ENCODE peak calls at places on chromosomes 16 and 17, in seven cellular contexts. A is ovary; P is heart left ventricle; J is MM.1S; U is A549; L is PC-9; T is effector memory CD4-positive, alpha-beta T cell. F is an unnamed sample. For H3K4me1, the result is how much of the 10 kb centered on the place peaks cover.

GRCh38 chr17:77572851-77573250 is 385.7 kb upstream of the TNRC6C start:
- DNase-seq in A (no peak), P (no peak), J (no peak), U (no peak), L (no peak), T (no peak), F (no peak)

GRCh38 chr17:72763981-72764380 is 328.5 kb downstream of the SLC39A11 start:
- DNase-seq in A (no peak), P (no peak), J (no peak), U (no peak), L (no peak), T (no peak), F (no peak)

GRCh38 chr16:85173981-85174751 is 61.9 kb upstream of the CIBAR2 start:
- DNase-seq in A (peak), P (no peak), J (no peak), U (peak), L (peak), T (no peak), F (no peak)

GRCh38 chr17:41065829-41066624 is at the start of gene KRTAP2-4:
- DNase-seq in A (no peak), P (no peak), J (no peak), U (peak), L (peak), T (no peak), F (no peak)

GRCh38 chr16:23867566-23867965 is 31.8 kb downstream of the PRKCB start:
- DNase-seq in A (no peak), P (no peak), J (no peak), U (no peak), L (no peak), T (no peak), F (no peak)

GRCh38 chr17:42179911-42180410 is 981 bp downstream of the KCNH4 start:
- DNase-seq in A (peak), P (peak), J (no peak), U (peak), L (no peak), T (no peak), F (no peak)

GRCh38 chr17:47009759-47010594 is 30.9 kb upstream of the RPRML start:
- DNase-seq in A (no peak), P (peak), J (no peak), U (no peak), L (no peak), T (no peak), F (no peak)

GRCh38 chr17:40775945-40776344 is 3.9 kb upstream of the KRT26 start:
- DNase-seq in A (no peak), P (no peak), J (no peak), U (no peak), L (no peak), T (no peak), F (no peak)

GRCh38 chr16:67198238-67198734 is 645 bp upstream of the ELMO3 start:
- DNase-seq in A (no peak), P (no peak), J (no peak), U (peak), L (peak), T (no peak), F (no peak)

GRCh38 chr16:57577691-57578224 is 35.3 kb downstream of the ADGRG5 start:
- DNase-seq in A (no peak), P (no peak), J (no peak), U (no peak), L (no peak), T (no peak), F (peak)

GRCh38 chr16:27618611-27619380 is 68.9 kb downstream of the KATNIP start:
- DNase-seq in A (no peak), P (no peak), J (no peak), U (no peak), L (no peak), T (no peak), F (no peak)

GRCh38 chr17:63919311-63919723 is 678 bp upstream of the GH1 start:
- DNase-seq in A (peak), P (peak), J (peak), U (peak), L (no peak), T (peak), F (peak)

GRCh38 chr17:81064746-81065475 is 30.0 kb downstream of the BAIAP2 start:
- DNase-seq in A (no peak), P (peak), J (no peak), U (no peak), L (no peak), T (no peak), F (no peak)

GRCh38 chr17:55117063-55117611 is 147.6 kb upstream of the HLF start:
- DNase-seq in A (no peak), P (no peak), J (no peak), U (no peak), L (no peak), T (no peak), F (no peak)

GRCh38 chr16:71425746-71426068 is 16.1 kb downstream of the TLE7 start:
- DNase-seq in A (no peak), P (no peak), J (no peak), U (no peak), L (no peak), T (no peak), F (no peak)
- H3K4me3 ChIP-seq in A (peak), P (no peak), J (no peak), U (peak), L (no peak), T (no peak), F (no peak)

DNA sequence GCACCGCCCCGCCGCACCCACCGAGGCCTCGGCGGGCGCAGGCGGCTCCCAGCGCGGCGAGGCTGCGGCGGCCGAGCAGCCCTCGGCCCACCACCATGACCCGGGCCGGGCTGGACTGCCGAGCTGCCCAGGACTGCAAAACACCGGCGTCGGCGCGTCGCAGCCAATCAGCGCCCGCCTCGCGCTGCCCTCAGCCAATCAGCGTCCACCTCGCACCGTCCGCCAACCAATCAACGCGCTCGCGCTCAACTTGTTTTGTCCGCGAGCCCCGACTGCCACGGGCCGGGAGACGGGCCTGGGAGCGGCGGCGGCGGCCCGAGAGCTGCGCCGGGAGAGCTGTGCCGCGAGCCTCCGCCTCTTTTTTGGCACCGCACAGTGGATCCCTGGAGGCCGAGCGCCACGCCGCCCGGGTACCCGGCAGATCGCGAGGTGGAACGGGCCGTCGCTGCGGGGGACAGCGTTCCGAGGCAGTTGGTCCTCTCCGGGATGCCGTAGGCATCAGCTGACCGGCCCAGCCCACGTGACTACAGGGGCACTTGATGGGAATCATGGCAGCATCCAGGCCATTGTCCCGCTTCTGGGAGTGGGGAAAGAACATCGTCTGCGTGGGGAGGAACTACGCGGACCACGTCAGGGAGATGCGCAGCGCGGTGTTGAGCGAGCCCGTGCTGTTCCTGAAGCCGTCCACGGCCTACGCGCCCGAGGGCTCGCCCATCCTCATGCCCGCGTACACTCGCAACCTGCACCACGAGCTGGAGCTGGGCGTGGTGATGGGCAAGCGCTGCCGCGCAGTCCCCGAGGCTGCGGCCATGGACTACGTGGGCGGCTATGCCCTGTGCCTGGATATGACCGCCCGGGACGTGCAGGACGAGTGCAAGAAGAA is at the start of the genes FAHD1 and HAGH:
- DNase-seq in A (peak), P (peak), J (peak), U (peak), L (peak), T (peak), F (peak)
- H3K4me1 ChIP-seq in A (under half), P (under half), J (under half), U (under half), L (under half), T (under half), F (under half)

DNA sequence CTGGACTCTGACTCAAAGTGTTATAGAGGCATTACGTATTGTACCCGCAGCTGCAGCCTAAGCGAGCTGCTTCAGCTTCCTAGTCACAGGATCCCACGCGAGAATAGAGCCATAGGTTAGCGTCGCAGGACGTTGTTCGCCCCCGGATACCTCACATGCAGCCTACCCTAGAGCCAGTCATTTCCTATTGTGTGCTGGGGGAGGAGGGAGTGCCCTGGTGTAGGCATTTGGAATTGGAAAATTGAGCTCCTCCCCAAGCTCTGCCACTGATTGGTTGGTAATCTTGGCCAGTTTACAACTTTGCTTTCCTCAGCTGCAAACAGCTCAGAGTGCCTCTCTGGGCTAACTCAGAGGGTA is 530 bp downstream of the NAA60 start:
- DNase-seq in A (no peak), P (no peak), J (no peak), U (peak), L (no peak), T (peak), F (no peak)
- H3K27ac ChIP-seq in A (no peak), P (peak), J (peak), U (peak), L (no peak), T (peak), F (peak)

GRCh38 chr16:30417447-30418349 is 10.3 kb downstream of the ZNF771 start:
- DNase-seq in A (peak), P (peak), J (peak), U (peak), L (peak), T (peak), F (peak)
- H3K4me3 ChIP-seq in A (peak), P (peak), J (peak), U (peak), L (peak), T (peak), F (peak)

GRCh38 chr17:49572806-49573420 is 2.8 kb upstream of the NXPH3 start:
- DNase-seq in A (no peak), P (no peak), J (no peak), U (no peak), L (no peak), T (no peak), F (no peak)
- H3K4me1 ChIP-seq in A (under half), P (under half), J (under half), U (under half), L (under half), T (under half), F (half or more)

GRCh38 chr17:5078106-5079028 is at the start of gene ZFP3:
- DNase-seq in A (peak), P (peak), J (no peak), U (peak), L (peak), T (peak), F (peak)
- H3K27ac ChIP-seq in A (peak), P (peak), J (no peak), U (peak), L (no peak), T (peak), F (peak)

GRCh38 chr17:74750327-74751069 is 2.1 kb downstream of the NHERF1 start:
- DNase-seq in A (no peak), P (peak), J (no peak), U (no peak), L (peak), T (no peak), F (no peak)
- H3K4me3 ChIP-seq in A (peak), P (peak), J (peak), U (no peak), L (peak), T (peak), F (no peak)

GRCh38 chr17:57870283-57870635 is 20.4 kb upstream of the MRPS23 start:
- DNase-seq in A (no peak), P (no peak), J (no peak), U (no peak), L (no peak), T (no peak), F (no peak)
- H3K4me1 ChIP-seq in A (under half), P (half or more), J (under half), U (half or more), L (under half), T (under half), F (under half)

GRCh38 chr16:17340804-17341203 is 130.0 kb downstream of the XYLT1 start:
- DNase-seq in A (no peak), P (no peak), J (peak), U (no peak), L (no peak), T (no peak), F (no peak)
- H3K27ac ChIP-seq in A (no peak), P (no peak), J (peak), U (no peak), L (no peak), T (no peak), F (peak)